ENCODE peak calls at places on chromosomes 7 and 10, in six cellular contexts. One of them, this sample, is unnamed.
A peak's percentile ranks its signal among the peaks of the same experiment; 100 is the strongest.

GRCh38 chr10:118504044-118504944 is 91.2 kb downstream of the PRLHR start:
- DNase-seq in HepG2: no peak
- DNase-seq in endothelial cell of umbilical vein: no peak
- DNase-seq in K562: peak; percentile 65
- DNase-seq in A549: peak; percentile 65
- DNase-seq in GM12878: no peak
- DNase-seq in this sample: peak; percentile 64

GRCh38 chr10:128994598-128995143 is 472.4 kb upstream of the MGMT start:
- DNase-seq in HepG2: no peak
- DNase-seq in A549: no peak
- DNase-seq in endothelial cell of umbilical vein: no peak
- DNase-seq in GM12878: no peak
- DNase-seq in K562: no peak
- DNase-seq in this sample: no peak

GRCh38 chr10:34539533-34540315 is 275.4 kb downstream of the PARD3 start:
- DNase-seq in A549: no peak
- DNase-seq in K562: no peak
- DNase-seq in endothelial cell of umbilical vein: no peak
- DNase-seq in HepG2: peak; percentile 73
- DNase-seq in GM12878: no peak
- DNase-seq in this sample: no peak

GRCh38 chr10:28533315-28533564 is 322 bp downstream of the WAC start:
- DNase-seq in endothelial cell of umbilical vein: no peak
- DNase-seq in K562: no peak
- DNase-seq in A549: no peak
- DNase-seq in GM12878: no peak
- DNase-seq in HepG2: no peak
- DNase-seq in this sample: no peak

GRCh38 chr7:33904680-33905388 is 505 bp upstream of the BMPER start:
- DNase-seq in HepG2: peak; percentile 3
- DNase-seq in A549: peak; percentile 48
- DNase-seq in K562: no peak
- DNase-seq in GM12878: no peak
- DNase-seq in endothelial cell of umbilical vein: peak; percentile 47
- DNase-seq in this sample: no peak

GRCh38 chr10:119408969-119409371 is 133.5 kb downstream of the RGS10 start:
- DNase-seq in GM12878: no peak
- DNase-seq in endothelial cell of umbilical vein: peak; percentile 65
- DNase-seq in A549: no peak
- DNase-seq in K562: no peak
- DNase-seq in HepG2: peak; percentile 44
- DNase-seq in this sample: no peak

GRCh38 chr10:62960416-62960815 is 144.2 kb upstream of the EGR2 start:
- DNase-seq in HepG2: no peak
- DNase-seq in K562: no peak
- DNase-seq in GM12878: no peak
- DNase-seq in endothelial cell of umbilical vein: no peak
- DNase-seq in A549: no peak
- DNase-seq in this sample: no peak

GRCh38 chr10:50850576-50851340 is 34.7 kb downstream of the A1CF start:
- DNase-seq in HepG2: no peak
- DNase-seq in endothelial cell of umbilical vein: peak; percentile 2
- DNase-seq in K562: no peak
- DNase-seq in A549: no peak
- DNase-seq in GM12878: no peak
- DNase-seq in this sample: no peak

GRCh38 chr7:117682681-117683385 is 190.4 kb downstream of the CTTNBP2 start:
- DNase-seq in HepG2: no peak
- DNase-seq in K562: no peak
- DNase-seq in GM12878: no peak
- DNase-seq in endothelial cell of umbilical vein: no peak
- DNase-seq in A549: peak; percentile 32
- DNase-seq in this sample: no peak

GRCh38 chr10:66535418-66535817 is 390.4 kb upstream of the LRRTM3 start:
- DNase-seq in K562: no peak
- DNase-seq in A549: no peak
- DNase-seq in endothelial cell of umbilical vein: no peak
- DNase-seq in HepG2: no peak
- DNase-seq in GM12878: no peak
- DNase-seq in this sample: no peak

GRCh38 chr10:44574596-44575480 is 189.9 kb upstream of the CXCL12 start:
- DNase-seq in endothelial cell of umbilical vein: no peak
- DNase-seq in HepG2: no peak
- DNase-seq in GM12878: no peak
- DNase-seq in K562: no peak
- DNase-seq in A549: no peak
- DNase-seq in this sample: no peak

GRCh38 chr7:79241288-79242055 is 212.0 kb downstream of the MAGI2 start:
- DNase-seq in GM12878: no peak
- DNase-seq in endothelial cell of umbilical vein: no peak
- DNase-seq in A549: no peak
- DNase-seq in K562: no peak
- DNase-seq in HepG2: no peak
- DNase-seq in this sample: no peak

GRCh38 chr7:44461387-44461786 is 29.1 kb downstream of the NUDCD3 start:
- DNase-seq in endothelial cell of umbilical vein: peak; percentile 64
- DNase-seq in A549: no peak
- DNase-seq in K562: no peak
- DNase-seq in GM12878: peak; percentile 39
- DNase-seq in HepG2: no peak
- DNase-seq in this sample: peak; percentile 79

GRCh38 chr10:130399425-130399950 is 263.3 kb downstream of the GLRX3 start:
- DNase-seq in HepG2: no peak
- DNase-seq in endothelial cell of umbilical vein: no peak
- DNase-seq in GM12878: no peak
- DNase-seq in K562: no peak
- DNase-seq in A549: no peak
- DNase-seq in this sample: no peak

GRCh38 chr7:116776610-116777289 is 85.6 kb upstream of the CAPZA2 start:
- DNase-seq in HepG2: no peak
- DNase-seq in K562: no peak
- DNase-seq in A549: peak; percentile 75
- DNase-seq in GM12878: peak; percentile 13
- DNase-seq in endothelial cell of umbilical vein: peak; percentile 78
- DNase-seq in this sample: no peak

GRCh38 chr10:72097448-72098300 is 9.3 kb upstream of the SPOCK2 start:
- DNase-seq in A549: peak; percentile 73
- DNase-seq in GM12878: no peak
- DNase-seq in HepG2: peak; percentile 98
- DNase-seq in K562: peak; percentile 81
- DNase-seq in endothelial cell of umbilical vein: peak; percentile 80
- DNase-seq in this sample: no peak

GRCh38 chr10:79022565-79023488 is 45.9 kb upstream of the ZMIZ1 start:
- DNase-seq in HepG2: peak; percentile 65
- DNase-seq in A549: peak; percentile 57
- DNase-seq in endothelial cell of umbilical vein: peak; percentile 63
- DNase-seq in GM12878: peak; percentile 12
- DNase-seq in K562: peak; percentile 83
- DNase-seq in this sample: peak; percentile 58

GRCh38 chr10:16929067-16929466 is 111.8 kb upstream of the RSU1 start:
- DNase-seq in GM12878: no peak
- DNase-seq in K562: no peak
- DNase-seq in HepG2: peak; percentile 1
- DNase-seq in A549: no peak
- DNase-seq in endothelial cell of umbilical vein: no peak
- DNase-seq in this sample: no peak

GRCh38 chr7:24980695-24981543 is 941 bp upstream of the OSBPL3 start:
- DNase-seq in endothelial cell of umbilical vein: peak; percentile 54
- DNase-seq in K562: no peak
- DNase-seq in HepG2: no peak
- DNase-seq in GM12878: no peak
- DNase-seq in A549: peak; percentile 38
- DNase-seq in this sample: no peak

GRCh38 chr7:128215281-128215680 is 25.8 kb upstream of the LEP start:
- DNase-seq in GM12878: no peak
- DNase-seq in A549: no peak
- DNase-seq in HepG2: no peak
- DNase-seq in K562: no peak
- DNase-seq in endothelial cell of umbilical vein: no peak
- DNase-seq in this sample: no peak

GRCh38 chr10:90148121-90148855 is 446.9 kb downstream of the KIF20B start:
- DNase-seq in K562: no peak
- DNase-seq in A549: no peak
- DNase-seq in GM12878: no peak
- DNase-seq in HepG2: peak; percentile 3
- DNase-seq in endothelial cell of umbilical vein: peak; percentile 39
- DNase-seq in this sample: peak; percentile 28

GRCh38 chr7:40799-41750 is 151.3 kb upstream of the FAM20C start:
- DNase-seq in K562: no peak
- DNase-seq in HepG2: no peak
- DNase-seq in endothelial cell of umbilical vein: no peak
- DNase-seq in GM12878: no peak
- DNase-seq in A549: no peak
- DNase-seq in this sample: no peak

GRCh38 chr7:8178353-8178752 is 83.6 kb downstream of the ICA1 start:
- DNase-seq in GM12878: no peak
- DNase-seq in endothelial cell of umbilical vein: peak; percentile 39
- DNase-seq in A549: no peak
- DNase-seq in K562: no peak
- DNase-seq in HepG2: no peak
- DNase-seq in this sample: no peak

GRCh38 chr10:21164687-21165086 is 267.6 kb upstream of the NEBL start:
- DNase-seq in A549: no peak
- DNase-seq in HepG2: no peak
- DNase-seq in K562: no peak
- DNase-seq in GM12878: no peak
- DNase-seq in endothelial cell of umbilical vein: no peak
- DNase-seq in this sample: no peak

GRCh38 chr10:21167288-21168010 is 270.3 kb upstream of the NEBL start:
- DNase-seq in K562: no peak
- DNase-seq in endothelial cell of umbilical vein: no peak
- DNase-seq in HepG2: no peak
- DNase-seq in A549: no peak
- DNase-seq in GM12878: no peak
- DNase-seq in this sample: no peak

GRCh38 chr10:21169271-21169670 is 272.2 kb upstream of the NEBL start:
- DNase-seq in endothelial cell of umbilical vein: no peak
- DNase-seq in K562: no peak
- DNase-seq in HepG2: no peak
- DNase-seq in GM12878: no peak
- DNase-seq in A549: no peak
- DNase-seq in this sample: peak; percentile 7

GRCh38 chr10:21165489-21165888 is 268.4 kb upstream of the NEBL start:
- DNase-seq in K562: no peak
- DNase-seq in endothelial cell of umbilical vein: no peak
- DNase-seq in A549: no peak
- DNase-seq in HepG2: no peak
- DNase-seq in GM12878: no peak
- DNase-seq in this sample: no peak

DNA sequence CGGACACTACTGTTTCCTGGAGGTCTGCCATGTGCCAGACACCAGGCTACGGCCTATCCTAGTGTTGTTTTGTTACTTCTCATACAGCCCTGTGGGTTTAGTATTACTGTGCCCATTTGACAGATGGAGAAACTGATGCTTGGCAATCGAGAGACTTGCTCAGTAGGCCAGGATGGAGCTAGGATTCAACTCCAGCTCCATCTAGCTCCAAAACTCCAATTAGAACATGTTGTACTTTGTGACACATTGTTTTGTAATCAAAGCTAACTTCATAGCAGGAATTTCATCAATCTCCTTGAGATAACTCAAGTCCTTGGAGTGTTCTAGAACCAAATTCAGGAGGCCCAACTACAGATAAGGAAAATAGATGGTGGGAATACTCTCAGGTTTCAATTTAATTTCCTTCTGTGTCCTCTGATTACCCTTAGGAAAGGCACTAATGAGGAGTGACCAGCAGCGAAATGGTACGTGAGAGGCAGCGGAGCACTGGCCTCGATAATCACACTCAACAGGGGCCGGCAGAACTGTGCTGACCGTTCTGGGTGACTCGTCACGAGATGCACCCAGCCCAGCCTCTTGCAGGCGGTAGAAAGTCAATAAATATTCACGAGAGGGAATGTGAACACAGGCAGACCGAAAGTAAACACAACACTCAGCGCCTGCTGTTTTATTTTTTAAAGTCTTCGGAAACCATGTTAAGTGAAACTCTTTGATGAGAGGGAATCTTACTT is 269.6 kb upstream of the NEBL start:
- DNase-seq in endothelial cell of umbilical vein: no peak
- DNase-seq in A549: no peak
- DNase-seq in GM12878: no peak
- DNase-seq in K562: peak; percentile 70
- DNase-seq in HepG2: no peak
- DNase-seq in this sample: no peak
- H3K4me3 ChIP-seq in endothelial cell of umbilical vein: no peak overlapping the region
- H3K4me3 ChIP-seq in A549: no peak overlapping the region
- H3K4me3 ChIP-seq in GM12878: no peak overlapping the region
- H3K4me3 ChIP-seq in K562: no peak overlapping the region
- H3K4me3 ChIP-seq in HepG2: no peak overlapping the region
- H3K4me3 ChIP-seq in this sample: no peak overlapping the region

GRCh38 chr7:69890081-69890369 is 291.8 kb downstream of the AUTS2 start:
- DNase-seq in endothelial cell of umbilical vein: no peak
- DNase-seq in K562: no peak
- DNase-seq in HepG2: no peak
- DNase-seq in GM12878: no peak
- DNase-seq in A549: no peak
- DNase-seq in this sample: no peak
- TF ChIP-seq CTCF in endothelial cell of umbilical vein: no peak
- TF ChIP-seq CTCF in K562: no peak
- TF ChIP-seq CTCF in HepG2: no peak
- TF ChIP-seq CTCF in GM12878: no peak
- TF ChIP-seq CTCF in A549: no peak
- TF ChIP-seq CTCF in this sample: no peak

GRCh38 chr10:58104419-58104818 is 163.3 kb downstream of the IPMK start:
- DNase-seq in K562: no peak
- DNase-seq in GM12878: no peak
- DNase-seq in endothelial cell of umbilical vein: no peak
- DNase-seq in A549: no peak
- DNase-seq in HepG2: no peak
- DNase-seq in this sample: no peak
- TF ChIP-seq MYC in K562: no peak
- TF ChIP-seq MYC in GM12878: no peak
- TF ChIP-seq MYC in endothelial cell of umbilical vein: no peak
- TF ChIP-seq MYC in A549: no peak
- TF ChIP-seq MYC in HepG2: no peak
- TF ChIP-seq MYC in this sample: no peak

DNA sequence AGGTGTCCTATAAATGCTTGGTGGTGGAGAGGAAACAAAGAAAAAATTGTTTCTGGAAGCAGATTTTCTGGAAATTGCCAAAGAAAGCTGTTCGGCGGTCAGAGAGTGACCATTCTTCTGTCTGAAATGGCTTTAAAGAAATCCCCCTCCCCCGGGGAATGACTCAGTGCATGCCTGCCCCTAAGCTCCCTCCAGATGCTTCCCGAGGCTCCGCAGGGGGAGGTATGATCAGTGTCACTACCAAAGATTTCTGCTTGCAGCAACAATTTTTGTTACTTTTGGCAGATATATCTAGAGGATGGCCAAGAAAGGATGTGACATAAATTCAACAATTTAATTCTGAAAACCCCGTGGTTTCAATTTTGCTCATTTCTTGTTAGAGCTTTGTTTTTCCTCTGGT is 163.9 kb downstream of the JCAD start:
- DNase-seq in endothelial cell of umbilical vein: peak; percentile 98
- DNase-seq in A549: no peak
- DNase-seq in K562: no peak
- DNase-seq in GM12878: no peak
- DNase-seq in HepG2: no peak
- DNase-seq in this sample: no peak
- H3K4me3 ChIP-seq in endothelial cell of umbilical vein: no peak overlapping the region
- H3K4me3 ChIP-seq in A549: no peak overlapping the region
- H3K4me3 ChIP-seq in K562: no peak overlapping the region
- H3K4me3 ChIP-seq in GM12878: no peak overlapping the region
- H3K4me3 ChIP-seq in HepG2: no peak overlapping the region
- H3K4me3 ChIP-seq in this sample: no peak overlapping the region